ENCODE peak calls at places on chromosomes 13 and 19, in four cellular contexts. One of them, this sample, is unnamed.

GRCh38 chr19:3363841-3364500 is 2.4 kb upstream of the NFIC start:
- DNase-seq in brain microvascular endothelial cell: no peak
- DNase-seq in activated gamma-delta T cell: no peak
- DNase-seq in hepatic stellate cell: no peak
- DNase-seq in this sample: no peak

GRCh38 chr13:26022538-26023292 is 29.1 kb downstream of the SHISA2 start:
- DNase-seq in brain microvascular endothelial cell: peak
- DNase-seq in activated gamma-delta T cell: no peak
- DNase-seq in hepatic stellate cell: peak
- DNase-seq in this sample: peak

GRCh38 chr19:12789098-12789903 is 2.0 kb upstream of the JUNB start:
- DNase-seq in brain microvascular endothelial cell: no peak
- DNase-seq in activated gamma-delta T cell: no peak
- DNase-seq in hepatic stellate cell: peak
- DNase-seq in this sample: no peak

GRCh38 chr13:24348797-24349515 is 39.6 kb downstream of the C1QTNF9 start:
- DNase-seq in brain microvascular endothelial cell: no peak
- DNase-seq in activated gamma-delta T cell: no peak
- DNase-seq in hepatic stellate cell: no peak
- DNase-seq in this sample: no peak

GRCh38 chr19:55698256-55698655 is 23.2 kb downstream of the EPN1 start:
- DNase-seq in brain microvascular endothelial cell: no peak
- DNase-seq in activated gamma-delta T cell: no peak
- DNase-seq in hepatic stellate cell: no peak
- DNase-seq in this sample: no peak

GRCh38 chr19:52734340-52734892 is 428 bp downstream of the ZNF611 start:
- DNase-seq in brain microvascular endothelial cell: peak
- DNase-seq in activated gamma-delta T cell: no peak
- DNase-seq in hepatic stellate cell: peak
- DNase-seq in this sample: no peak

GRCh38 chr19:55333870-55334269 is 5.8 kb upstream of the KMT5C start:
- DNase-seq in brain microvascular endothelial cell: no peak
- DNase-seq in activated gamma-delta T cell: no peak
- DNase-seq in hepatic stellate cell: no peak
- DNase-seq in this sample: no peak

GRCh38 chr19:49425922-49426592 is 869 bp downstream of the GFY start:
- DNase-seq in brain microvascular endothelial cell: no peak
- DNase-seq in activated gamma-delta T cell: no peak
- DNase-seq in hepatic stellate cell: no peak
- DNase-seq in this sample: no peak

GRCh38 chr19:58038688-58039204 is 4.9 kb downstream of the ZSCAN1 start:
- DNase-seq in brain microvascular endothelial cell: no peak
- DNase-seq in activated gamma-delta T cell: no peak
- DNase-seq in hepatic stellate cell: no peak
- DNase-seq in this sample: no peak

GRCh38 chr13:47258384-47258783 is 361.5 kb upstream of the HTR2A start:
- DNase-seq in brain microvascular endothelial cell: no peak
- DNase-seq in activated gamma-delta T cell: no peak
- DNase-seq in hepatic stellate cell: no peak
- DNase-seq in this sample: no peak

GRCh38 chr13:42981853-42982252 is 10.2 kb downstream of the EPSTI1 start:
- DNase-seq in brain microvascular endothelial cell: no peak
- DNase-seq in activated gamma-delta T cell: no peak
- DNase-seq in hepatic stellate cell: no peak
- DNase-seq in this sample: no peak

GRCh38 chr19:43438291-43439162 is 23.8 kb downstream of the TEX101 start:
- DNase-seq in brain microvascular endothelial cell: no peak
- DNase-seq in activated gamma-delta T cell: no peak
- DNase-seq in hepatic stellate cell: peak
- DNase-seq in this sample: peak

GRCh38 chr13:76685938-76686337 is 200.3 kb downstream of the KCTD12 start:
- DNase-seq in brain microvascular endothelial cell: no peak
- DNase-seq in activated gamma-delta T cell: no peak
- DNase-seq in hepatic stellate cell: no peak
- DNase-seq in this sample: no peak

GRCh38 chr13:75319244-75319643 is 162.7 kb downstream of the TBC1D4 start:
- DNase-seq in brain microvascular endothelial cell: peak
- DNase-seq in activated gamma-delta T cell: no peak
- DNase-seq in hepatic stellate cell: peak
- DNase-seq in this sample: peak

GRCh38 chr19:23986623-23987022 is 71.9 kb downstream of the ZNF726 start:
- DNase-seq in brain microvascular endothelial cell: no peak
- DNase-seq in activated gamma-delta T cell: no peak
- DNase-seq in hepatic stellate cell: no peak
- DNase-seq in this sample: no peak

GRCh38 chr13:44120814-44121505 is 241.3 kb downstream of the LACC1 start:
- DNase-seq in brain microvascular endothelial cell: no peak
- DNase-seq in activated gamma-delta T cell: no peak
- DNase-seq in hepatic stellate cell: no peak
- DNase-seq in this sample: no peak

GRCh38 chr13:105774739-105775460 is 760.6 kb downstream of the EFNB2 start:
- DNase-seq in brain microvascular endothelial cell: no peak
- DNase-seq in activated gamma-delta T cell: no peak
- DNase-seq in hepatic stellate cell: no peak
- DNase-seq in this sample: no peak

GRCh38 chr13:72850959-72851677 is 69.2 kb downstream of the PIBF1 start:
- DNase-seq in brain microvascular endothelial cell: no peak
- DNase-seq in activated gamma-delta T cell: no peak
- DNase-seq in hepatic stellate cell: no peak
- DNase-seq in this sample: no peak

GRCh38 chr13:24161010-24161775 is 673 bp downstream of the SPATA13 start:
- DNase-seq in brain microvascular endothelial cell: no peak
- DNase-seq in activated gamma-delta T cell: no peak
- DNase-seq in hepatic stellate cell: peak
- DNase-seq in this sample: no peak

GRCh38 chr13:110915874-110916670 is 1.2 kb upstream of the ANKRD10 start:
- DNase-seq in brain microvascular endothelial cell: no peak
- DNase-seq in activated gamma-delta T cell: no peak
- DNase-seq in hepatic stellate cell: peak
- DNase-seq in this sample: peak

GRCh38 chr13:111034811-111035210 is 80.3 kb upstream of the ARHGEF7 start:
- DNase-seq in brain microvascular endothelial cell: peak
- DNase-seq in activated gamma-delta T cell: no peak
- DNase-seq in hepatic stellate cell: peak
- DNase-seq in this sample: peak

GRCh38 chr13:75305057-75305456 is 176.9 kb downstream of the TBC1D4 start:
- DNase-seq in brain microvascular endothelial cell: peak
- DNase-seq in activated gamma-delta T cell: no peak
- DNase-seq in hepatic stellate cell: no peak
- DNase-seq in this sample: no peak

GRCh38 chr13:48975101-48975925 is at the start of gene FNDC3A:
- DNase-seq in brain microvascular endothelial cell: peak
- DNase-seq in activated gamma-delta T cell: no peak
- DNase-seq in hepatic stellate cell: peak
- DNase-seq in this sample: peak

GRCh38 chr13:31878955-31879354 is 139.6 kb downstream of the RXFP2 start:
- DNase-seq in brain microvascular endothelial cell: no peak
- DNase-seq in activated gamma-delta T cell: no peak
- DNase-seq in hepatic stellate cell: no peak
- DNase-seq in this sample: no peak

GRCh38 chr19:33301011-33301899 is 1.1 kb downstream of the CEBPA start:
- DNase-seq in brain microvascular endothelial cell: no peak
- DNase-seq in activated gamma-delta T cell: no peak
- DNase-seq in hepatic stellate cell: no peak
- DNase-seq in this sample: no peak

GRCh38 chr19:51365211-51366049 is 758 bp downstream of the ETFB start:
- DNase-seq in brain microvascular endothelial cell: peak
- DNase-seq in activated gamma-delta T cell: no peak
- DNase-seq in hepatic stellate cell: peak
- DNase-seq in this sample: peak

GRCh38 chr19:38267780-38268430 is 3.5 kb downstream of the SPINT2 start:
- DNase-seq in brain microvascular endothelial cell: no peak
- DNase-seq in activated gamma-delta T cell: no peak
- DNase-seq in hepatic stellate cell: no peak
- DNase-seq in this sample: no peak

GRCh38 chr19:56309511-56310185 is 5.0 kb downstream of the ZSCAN5A start:
- DNase-seq in brain microvascular endothelial cell: peak
- DNase-seq in activated gamma-delta T cell: peak
- DNase-seq in hepatic stellate cell: peak
- DNase-seq in this sample: peak

GRCh38 chr19:11405846-11406643 is 13.1 kb downstream of the RGL3 start:
- DNase-seq in brain microvascular endothelial cell: no peak
- DNase-seq in activated gamma-delta T cell: no peak
- DNase-seq in hepatic stellate cell: no peak
- DNase-seq in this sample: no peak

GRCh38 chr19:52086481-52086880 is 9.1 kb downstream of the ZNF841 start:
- DNase-seq in brain microvascular endothelial cell: peak
- DNase-seq in activated gamma-delta T cell: no peak
- DNase-seq in hepatic stellate cell: no peak
- DNase-seq in this sample: peak

GRCh38 chr13:30346159-30346788 is 38.9 kb upstream of the KATNAL1 start:
- DNase-seq in brain microvascular endothelial cell: no peak
- DNase-seq in activated gamma-delta T cell: no peak
- DNase-seq in hepatic stellate cell: no peak
- DNase-seq in this sample: no peak

GRCh38 chr19:49637865-49638350 is 2.0 kb downstream of the RRAS start:
- DNase-seq in brain microvascular endothelial cell: peak
- DNase-seq in activated gamma-delta T cell: no peak
- DNase-seq in hepatic stellate cell: peak
- DNase-seq in this sample: peak

GRCh38 chr13:106597190-106597589 is 29.3 kb upstream of the ARGLU1 start:
- DNase-seq in brain microvascular endothelial cell: peak
- DNase-seq in activated gamma-delta T cell: no peak
- DNase-seq in hepatic stellate cell: no peak
- DNase-seq in this sample: no peak

GRCh38 chr19:11296264-11296663 is 304 bp downstream of the TSPAN16 start:
- DNase-seq in brain microvascular endothelial cell: no peak
- DNase-seq in activated gamma-delta T cell: no peak
- DNase-seq in hepatic stellate cell: no peak
- DNase-seq in this sample: no peak

GRCh38 chr19:10283301-10283733 is 3.4 kb upstream of the ICAM4 start:
- DNase-seq in brain microvascular endothelial cell: no peak
- DNase-seq in activated gamma-delta T cell: no peak
- DNase-seq in hepatic stellate cell: no peak
- DNase-seq in this sample: no peak

GRCh38 chr19:58330458-58330857 is 3.7 kb downstream of the ZSCAN22 start:
- DNase-seq in brain microvascular endothelial cell: peak
- DNase-seq in activated gamma-delta T cell: no peak
- DNase-seq in hepatic stellate cell: peak
- DNase-seq in this sample: peak

GRCh38 chr13:89520468-89520867 is 1827.0 kb upstream of the MIR17HG start:
- DNase-seq in brain microvascular endothelial cell: no peak
- DNase-seq in activated gamma-delta T cell: no peak
- DNase-seq in hepatic stellate cell: no peak
- DNase-seq in this sample: no peak

GRCh38 chr19:5823579-5824281 is 15.8 kb downstream of the FUT6 start:
- DNase-seq in brain microvascular endothelial cell: no peak
- DNase-seq in activated gamma-delta T cell: no peak
- DNase-seq in hepatic stellate cell: no peak
- DNase-seq in this sample: no peak

GRCh38 chr13:99981115-99982020 is at the start of gene ZIC2:
- DNase-seq in brain microvascular endothelial cell: peak
- DNase-seq in activated gamma-delta T cell: peak
- DNase-seq in hepatic stellate cell: no peak
- DNase-seq in this sample: peak

GRCh38 chr13:45441633-45442032 is 23.1 kb upstream of the COG3 start:
- DNase-seq in brain microvascular endothelial cell: peak
- DNase-seq in activated gamma-delta T cell: no peak
- DNase-seq in hepatic stellate cell: no peak
- DNase-seq in this sample: no peak